ENCODE peak calls at places on chromosomes 2 and 18, in seven cellular contexts. O is NB4; Q is stimulated activated CD4-positive, alpha-beta T cell treated with anti-CD3 and anti-CD28 coated beads, Interleukin-15, amount 100 ng/mL, for 1 hour; U is AG08396; Z is fibroblast of lung; L is breast epithelium; F is fibroblast of mammary gland. N is an unnamed sample.

GRCh38 chr2:189515264-189515663 is 65.3 kb downstream of the SLC40A1 start:
- DNase-seq in Z (peak), F (no peak), O (no peak), L (no peak), U (peak), Q (no peak), N (peak)

GRCh38 chr2:25417715-25418369 is 76.1 kb upstream of the DNMT3A start:
- DNase-seq in Q (no peak), L (no peak), O (peak), U (no peak), Z (no peak), F (peak), N (no peak)

GRCh38 chr2:223297788-223298187 is 245.8 kb downstream of the KCNE4 start:
- DNase-seq in Q (no peak), F (peak), O (no peak), L (no peak), U (no peak), Z (no peak), N (no peak)

GRCh38 chr2:152407204-152407721 is 72.3 kb downstream of the FMNL2 start:
- DNase-seq in F (peak), Q (no peak), O (no peak), U (peak), Z (peak), L (no peak), N (peak)

GRCh38 chr2:43824951-43825493 is 13.6 kb downstream of the ABCG5 start:
- DNase-seq in F (no peak), Z (no peak), O (no peak), U (no peak), L (no peak), Q (no peak), N (no peak)

GRCh38 chr2:126714191-126714965 is 58.4 kb downstream of the GYPC start:
- DNase-seq in O (peak), Q (no peak), L (no peak), U (no peak), F (no peak), Z (no peak), N (no peak)

GRCh38 chr2:213104089-213104902 is 47.1 kb downstream of the IKZF2 start:
- DNase-seq in U (no peak), F (peak), Z (peak), Q (no peak), O (no peak), L (no peak), N (peak)

GRCh38 chr2:102070058-102070642 is 72.4 kb upstream of the IL1R1 start:
- DNase-seq in Q (no peak), U (peak), F (peak), Z (peak), O (no peak), L (no peak), N (peak)

GRCh38 chr2:134367216-134367615 is 113.3 kb downstream of the MGAT5 start:
- DNase-seq in F (no peak), L (no peak), O (no peak), Q (no peak), Z (no peak), U (no peak), N (no peak)

GRCh38 chr2:229456091-229456490 is 185.0 kb upstream of the PID1 start:
- DNase-seq in Z (no peak), O (no peak), Q (no peak), L (no peak), F (no peak), U (no peak), N (peak)

GRCh38 chr2:99980200-99980599 is 162.2 kb downstream of the AFF3 start:
- DNase-seq in U (no peak), Z (no peak), F (no peak), L (no peak), O (no peak), Q (no peak), N (no peak)

GRCh38 chr2:590214-591175 is 86.7 kb downstream of the TMEM18 start:
- DNase-seq in L (no peak), U (no peak), Z (no peak), O (no peak), F (no peak), Q (no peak), N (no peak)

GRCh38 chr2:228048838-228049490 is 132.5 kb downstream of the SPHKAP start:
- DNase-seq in Z (peak), Q (no peak), O (peak), U (peak), L (no peak), F (peak), N (peak)

GRCh38 chr2:99032786-99033185 is 96.8 kb upstream of the CRACDL start:
- DNase-seq in Z (no peak), F (peak), L (no peak), Q (no peak), O (peak), U (no peak), N (no peak)

GRCh38 chr2:138275881-138276280 is 225.7 kb upstream of the SPOPL start:
- DNase-seq in O (no peak), L (no peak), U (peak), F (peak), Q (no peak), Z (peak), N (peak)

GRCh38 chr18:78740876-78741275 is 238.7 kb upstream of the SALL3 start:
- DNase-seq in F (no peak), L (no peak), Z (no peak), O (no peak), U (no peak), Q (no peak), N (no peak)

GRCh38 chr2:29490037-29490436 is 374.8 kb downstream of the CLIP4 start:
- DNase-seq in Q (no peak), F (no peak), Z (no peak), L (no peak), O (no peak), U (no peak), N (no peak)

GRCh38 chr2:102520009-102520408 is 47.0 kb downstream of the SLC9A4 start:
- DNase-seq in L (no peak), F (peak), U (peak), Z (peak), Q (no peak), O (peak), N (peak)

GRCh38 chr2:241256168-241256545 is 59.3 kb downstream of the HDLBP start:
- DNase-seq in U (no peak), F (no peak), O (no peak), Q (no peak), Z (no peak), L (no peak), N (no peak)

GRCh38 chr18:6396843-6397242 is 17.9 kb downstream of the L3MBTL4 start:
- DNase-seq in F (no peak), L (no peak), O (no peak), Q (no peak), U (no peak), Z (no peak), N (no peak)

GRCh38 chr2:31694444-31694843 is 113.7 kb upstream of the SRD5A2 start:
- DNase-seq in F (peak), U (no peak), Z (peak), L (no peak), O (peak), Q (no peak), N (no peak)

GRCh38 chr18:21991081-21991534 is 178.3 kb upstream of the GATA6 start:
- DNase-seq in L (no peak), Z (no peak), O (no peak), U (no peak), Q (no peak), F (no peak), N (peak)

GRCh38 chr2:135792401-135793152 is 44.4 kb downstream of the LCT start:
- DNase-seq in U (no peak), L (no peak), Z (no peak), O (peak), Q (no peak), F (no peak), N (no peak)

GRCh38 chr2:127535941-127536340 is 458 bp downstream of the MYO7B start:
- DNase-seq in O (no peak), Z (no peak), L (no peak), F (no peak), Q (no peak), U (no peak), N (no peak)

GRCh38 chr2:98454500-98455235 is 10.0 kb downstream of the INPP4A start:
- DNase-seq in U (peak), O (peak), Q (no peak), Z (peak), F (peak), L (no peak), N (peak)

GRCh38 chr2:46645681-46646162 is 166.4 kb downstream of the TMEM247 start:
- DNase-seq in F (peak), U (peak), Q (no peak), L (peak), O (peak), Z (peak), N (peak)

GRCh38 chr2:126894585-126895182 is 4.0 kb upstream of the TEX51 start:
- DNase-seq in U (no peak), L (peak), Z (no peak), F (no peak), Q (no peak), O (no peak), N (no peak)

GRCh38 chr2:65435625-65436168 is 3.3 kb upstream of the SPRED2 start:
- DNase-seq in O (peak), Q (peak), U (peak), L (peak), Z (peak), F (peak), N (peak)

GRCh38 chr2:13558368-13558767 is 841.6 kb downstream of the TRIB2 start:
- DNase-seq in Z (peak), L (no peak), U (no peak), O (peak), F (peak), Q (no peak), N (peak)

GRCh38 chr18:40006553-40007073 is 1948.4 kb upstream of the PIK3C3 start:
- DNase-seq in Z (no peak), F (no peak), U (no peak), Q (no peak), O (peak), L (no peak), N (no peak)

GRCh38 chr2:173076557-173077345 is 1.1 kb downstream of the MAP3K20 start:
- DNase-seq in U (no peak), L (peak), Q (peak), F (peak), O (peak), Z (peak), N (no peak)

GRCh38 chr2:15311201-15311882 is 249.8 kb downstream of the NBAS start:
- DNase-seq in L (no peak), F (no peak), O (peak), Z (no peak), U (no peak), Q (no peak), N (no peak)

GRCh38 chr2:206556357-206556949 is 85.8 kb upstream of the FAM237A start:
- DNase-seq in F (peak), O (peak), U (peak), L (no peak), Z (peak), Q (no peak), N (peak)

GRCh38 chr18:27685807-27686412 is 491.0 kb downstream of the CDH2 start:
- DNase-seq in Z (peak), U (peak), F (peak), O (peak), Q (no peak), L (no peak), N (peak)

GRCh38 chr18:33444699-33445098 is 4.2 kb upstream of the CCDC178 start:
- DNase-seq in Z (no peak), F (no peak), L (no peak), O (no peak), U (no peak), Q (no peak), N (no peak)